ENCODE peak calls at places on chromosomes 16 and 17, in five cellular contexts. L is CD4-positive, alpha-beta T cell; Z is endothelial cell; K is HT-29; I is activated CD8-positive, alpha-beta memory T cell treated with anti-CD3 and anti-CD28 coated beads, Interleukin-2, amount 50 U/mL, for 48 hours. C is an unnamed sample.

GRCh38 chr17:30443721-30444120 is 33.5 kb upstream of the GOSR1 start:
- DNase-seq in Z (no peak), I (no peak), L (no peak), K (no peak), C (no peak)

GRCh38 chr16:86969716-86970115 is 347.5 kb downstream of the C16orf95 start:
- DNase-seq in I (no peak), Z (no peak), L (no peak), K (no peak), C (no peak)

GRCh38 chr17:64658931-64659330 is 3.2 kb downstream of the SMURF2 start:
- DNase-seq in Z (no peak), K (no peak), L (no peak), I (no peak), C (no peak)

GRCh38 chr17:6328279-6328678 is 106.6 kb downstream of the AIPL1 start:
- DNase-seq in Z (no peak), I (no peak), L (no peak), K (peak; percentile 1), C (no peak)

GRCh38 chr16:54931041-54931756 is 534 bp downstream of the IRX5 start:
- DNase-seq in K (peak; percentile 42), Z (peak; percentile 46), I (peak; percentile 61), L (no peak), C (peak; percentile 86)

GRCh38 chr16:57277586-57277985 is 6.9 kb downstream of the PLLP start:
- DNase-seq in K (no peak), Z (no peak), L (peak; percentile 28), I (no peak), C (no peak)

GRCh38 chr17:31355935-31356334 is 34.5 kb upstream of the EVI2A start:
- DNase-seq in I (no peak), Z (no peak), K (no peak), L (no peak), C (no peak)

GRCh38 chr16:22186517-22186916 is 19.6 kb upstream of the EEF2K start:
- DNase-seq in K (no peak), Z (no peak), L (no peak), I (no peak), C (no peak)

GRCh38 chr16:74736531-74737157 is 36.0 kb upstream of the MLKL start:
- DNase-seq in Z (no peak), K (no peak), L (no peak), I (no peak), C (no peak)

GRCh38 chr16:3503513-3503912 is 2.7 kb downstream of the CLUAP1 start:
- DNase-seq in Z (no peak), K (no peak), I (peak; percentile 65), L (peak; percentile 43), C (no peak)

GRCh38 chr16:74192281-74192680 is 104.3 kb upstream of the PSMD7 start:
- DNase-seq in K (no peak), I (no peak), Z (no peak), L (no peak), C (no peak)